ENCODE peak calls at places on chromosomes 12 and 14, in four cellular contexts. J is HCT116, O is K562, Z is HepG2. M is an unnamed sample.

GRCh38 chr14:57747036-57747435 is 118.9 kb downstream of the SLC35F4 start:
- DNase-seq in O (no peak), J (peak), Z (no peak), M (no peak)

GRCh38 chr14:105193916-105194782 is 13.0 kb upstream of the NUDT14 start:
- DNase-seq in J (no peak), Z (no peak), O (no peak), M (no peak)

GRCh38 chr14:68934034-68934433 is 45.1 kb downstream of the ACTN1 start:
- DNase-seq in J (no peak), O (no peak), Z (no peak), M (no peak)

GRCh38 chr12:120647375-120647755 is 6.9 kb downstream of the CABP1 start:
- DNase-seq in Z (no peak), O (no peak), J (no peak), M (no peak)

GRCh38 chr14:91330111-91330696 is 85.7 kb upstream of the GPR68 start:
- DNase-seq in O (no peak), Z (no peak), J (no peak), M (no peak)

GRCh38 chr14:99603471-99603933 is 505 bp downstream of the CCDC85C start:
- DNase-seq in Z (no peak), J (no peak), O (no peak), M (no peak)

GRCh38 chr12:9064201-9064814 is 51.4 kb downstream of the A2M start:
- DNase-seq in J (peak), Z (peak), O (no peak), M (no peak)

GRCh38 chr14:58082011-58082410 is 70.0 kb downstream of the ARMH4 start:
- DNase-seq in O (no peak), J (no peak), Z (no peak), M (no peak)

GRCh38 chr12:39920647-39921046 is 185.2 kb downstream of the SLC2A13 start:
- DNase-seq in J (no peak), Z (no peak), O (no peak), M (no peak)

GRCh38 chr12:89827592-89827991 is 119.0 kb upstream of the ATP2B1 start:
- DNase-seq in O (peak), Z (no peak), J (no peak), M (no peak)

GRCh38 chr12:1529862-1530591 is 64.4 kb downstream of the FBXL14 start:
- DNase-seq in Z (no peak), O (peak), J (no peak), M (no peak)

GRCh38 chr12:121371404-121371803 is 19.2 kb upstream of the ANAPC5 start:
- DNase-seq in J (no peak), O (no peak), Z (peak), M (no peak)

GRCh38 chr14:61575751-61576150 is 119.6 kb upstream of the HIF1A start:
- DNase-seq in Z (no peak), O (no peak), J (no peak), M (no peak)

GRCh38 chr12:79063258-79063657 is 198.7 kb downstream of the SYT1 start:
- DNase-seq in Z (no peak), J (no peak), O (no peak), M (no peak)

GRCh38 chr12:34379142-34379541 is 356.8 kb downstream of the ALG10 start:
- DNase-seq in O (no peak), Z (no peak), J (no peak), M (no peak)

GRCh38 chr12:71639341-71639760 is 24.3 kb downstream of the ZFC3H1 start:
- DNase-seq in Z (peak), O (no peak), J (no peak), M (no peak)

GRCh38 chr12:109710747-109711595 is 2.7 kb upstream of the FAM222A start:
- DNase-seq in Z (peak), O (no peak), J (no peak), M (peak)

GRCh38 chr14:99655521-99655920 is 10.6 kb downstream of the HHIPL1 start:
- DNase-seq in O (no peak), Z (no peak), J (no peak), M (no peak)

GRCh38 chr14:52369305-52369781 is 55.2 kb downstream of the PTGER2 start:
- DNase-seq in O (no peak), Z (no peak), J (no peak), M (no peak)

DNA sequence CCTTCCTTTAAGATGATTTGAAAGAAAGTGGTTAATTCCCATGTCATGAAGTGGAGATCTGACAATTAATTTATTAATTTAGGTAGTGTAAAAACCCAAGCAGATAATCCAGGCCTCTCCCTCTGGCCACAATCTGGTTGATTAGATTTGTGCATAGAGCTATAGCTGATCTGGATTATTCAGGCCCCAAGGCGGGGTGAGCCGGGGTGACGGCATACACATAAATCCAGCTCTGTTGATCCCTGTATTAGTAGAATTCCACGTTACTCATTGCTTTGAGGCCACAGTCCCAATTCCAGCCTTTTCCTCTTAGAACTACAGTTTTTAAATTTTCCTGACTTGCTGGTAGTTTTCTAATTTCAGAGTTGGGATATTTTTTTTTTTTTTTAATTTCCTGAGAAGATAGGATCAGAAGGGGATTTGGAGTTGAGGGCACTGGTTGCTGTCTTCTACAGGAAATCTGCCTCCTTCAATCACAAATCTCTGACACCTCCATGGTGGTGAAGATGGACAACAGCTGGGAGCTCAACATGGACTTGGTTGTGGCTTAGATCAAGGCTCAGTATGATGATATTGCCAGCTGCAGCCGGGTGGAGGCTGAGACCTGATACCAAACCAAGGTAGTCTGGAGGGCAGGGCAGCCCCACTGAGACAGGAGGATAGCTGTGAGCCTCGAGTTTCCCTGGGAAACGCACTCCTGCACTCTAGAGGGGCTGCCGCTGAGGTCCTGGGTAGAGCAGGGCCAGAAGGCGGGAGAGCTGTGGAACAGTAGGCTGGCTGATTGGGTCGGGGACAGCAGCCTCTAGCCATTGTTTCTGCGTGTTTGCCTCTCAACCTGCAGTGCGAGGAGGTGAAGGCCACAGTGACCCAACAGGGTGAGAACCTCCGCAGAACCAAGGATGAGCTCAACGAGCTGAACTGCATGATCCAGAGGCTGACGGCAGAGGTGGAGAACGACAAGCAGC is 19.5 kb downstream of the KRT85 start:
- DNase-seq in Z (no peak), O (no peak), J (no peak), M (no peak)
- TF ChIP-seq TCF7L2 in Z (no peak), O (no peak), J (no peak), M (no peak)

DNA sequence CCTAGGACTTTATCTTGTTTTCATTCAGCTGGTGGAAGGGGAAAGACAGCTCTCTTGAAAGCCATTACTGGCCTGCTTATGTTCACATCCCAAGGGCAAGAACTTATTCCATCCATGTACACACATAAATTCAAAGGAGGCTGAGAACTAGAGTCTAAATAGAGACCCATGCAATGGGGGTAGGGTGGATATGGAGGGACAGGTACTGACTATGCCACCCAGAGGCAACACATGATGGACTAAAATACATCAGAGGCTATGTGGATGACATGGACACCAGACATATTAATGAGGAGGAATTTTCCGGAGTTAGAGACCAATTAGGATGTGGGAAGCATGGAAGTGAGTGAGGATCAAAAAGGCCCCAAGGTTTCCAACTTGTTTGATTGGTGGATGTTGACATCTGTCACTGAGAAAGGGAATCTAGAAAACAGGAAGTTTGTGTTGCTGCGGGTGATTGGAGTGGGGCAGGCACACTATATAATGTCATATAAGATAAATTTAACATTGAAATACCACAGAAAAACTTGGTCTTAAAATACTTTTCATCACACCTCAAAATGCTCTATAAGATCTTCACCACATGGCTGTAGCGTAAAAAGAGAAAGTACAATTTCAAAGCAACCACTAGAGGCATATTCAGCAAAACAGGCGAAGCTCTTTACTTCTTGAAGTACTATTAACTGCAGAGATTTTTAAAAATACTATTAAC is 130.4 kb downstream of the GRIP1 start:
- DNase-seq in Z (no peak), J (no peak), O (no peak), M (no peak)
- TF ChIP-seq TCF7L2 in Z (no peak), J (no peak), O (no peak), M (no peak)

GRCh38 chr12:54697836-54698235 is 49.7 kb upstream of the DCD start:
- DNase-seq in Z (no peak), O (no peak), J (no peak), M (no peak)

GRCh38 chr12:54704187-54704586 is 56.0 kb upstream of the DCD start:
- DNase-seq in Z (no peak), J (no peak), O (no peak), M (no peak)

GRCh38 chr12:54700301-54700700 is 52.1 kb upstream of the DCD start:
- DNase-seq in J (no peak), O (no peak), Z (no peak), M (no peak)

DNA sequence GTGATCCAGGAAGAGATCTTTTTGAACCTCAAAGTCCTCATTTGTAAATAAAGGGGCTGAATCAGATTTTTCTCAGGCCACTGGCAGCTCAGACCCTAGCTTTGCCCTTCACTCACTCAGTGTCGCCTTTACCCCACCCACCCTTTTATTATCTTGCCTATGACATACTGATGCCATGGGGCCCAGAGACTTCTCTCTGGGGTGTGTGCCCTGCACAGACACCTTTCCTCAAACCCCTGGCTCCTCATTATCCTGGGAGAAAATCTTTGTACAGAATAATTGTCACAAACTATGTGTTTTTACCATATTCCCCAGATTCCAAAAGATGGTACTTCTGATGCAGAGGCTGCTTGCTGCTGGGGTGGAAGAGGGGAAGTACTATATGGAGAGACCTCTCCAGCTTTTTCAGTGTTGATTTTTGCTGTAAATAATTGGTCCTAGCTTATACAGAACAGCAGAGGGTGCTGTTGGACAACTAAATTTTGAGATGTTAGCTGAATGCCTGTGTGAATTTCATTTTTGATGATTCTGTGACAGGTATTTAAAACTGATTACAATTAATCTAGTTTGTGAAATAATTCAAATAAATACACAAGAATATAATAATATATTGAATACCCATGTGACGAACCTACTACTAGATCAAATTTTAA is 53.9 kb upstream of the DCD start:
- DNase-seq in Z (peak), J (peak), O (peak), M (no peak)
- TF ChIP-seq TCF7L2 in Z (no peak), J (no peak), O (no peak), M (no peak)

GRCh38 chr12:104303538-104304151 is at the start of gene EID3:
- DNase-seq in J (no peak), Z (no peak), O (peak), M (no peak)
- TF ChIP-seq TCF7L2 in J (no peak), Z (no peak), O (no peak), M (peak)

GRCh38 chr12:51051787-51052186 is 3.7 kb downstream of the LETMD1 start:
- DNase-seq in O (no peak), Z (no peak), J (no peak), M (no peak)
- TF ChIP-seq TCF7L2 in O (no peak), Z (no peak), J (no peak), M (no peak)

GRCh38 chr14:75030147-75030546 is 21.1 kb downstream of the MLH3 start:
- DNase-seq in Z (no peak), J (no peak), O (no peak), M (no peak)
- TF ChIP-seq TCF7L2 in Z (no peak), J (no peak), O (no peak), M (no peak)

GRCh38 chr14:104134061-104134965 is 4.1 kb upstream of the KIF26A start:
- DNase-seq in Z (no peak), O (no peak), J (no peak), M (no peak)
- TF ChIP-seq TCF7L2 in Z (no peak), O (no peak), J (no peak), M (no peak)

GRCh38 chr12:53253298-53253697 is 14.8 kb upstream of the ESPL1 start:
- DNase-seq in J (no peak), O (no peak), Z (no peak), M (no peak)

GRCh38 chr12:53254816-53255545 is 13.1 kb upstream of the ESPL1 start:
- DNase-seq in O (no peak), J (no peak), Z (no peak), M (no peak)

GRCh38 chr12:53251477-53252348 is 16.4 kb upstream of the ESPL1 start:
- DNase-seq in Z (peak), O (peak), J (peak), M (peak)

GRCh38 chr12:53255993-53256392 is 12.1 kb upstream of the ESPL1 start:
- DNase-seq in Z (no peak), O (no peak), J (no peak), M (no peak)

GRCh38 chr12:53252349-53252916 is 15.7 kb upstream of the ESPL1 start:
- DNase-seq in Z (no peak), O (peak), J (no peak), M (no peak)
- TF ChIP-seq TCF7L2 in Z (no peak), O (no peak), J (no peak), M (no peak)

GRCh38 chr12:42255221-42255874 is 17.3 kb upstream of the YAF2 start:
- DNase-seq in J (no peak), Z (peak), O (no peak), M (no peak)
- TF ChIP-seq TCF7L2 in J (no peak), Z (no peak), O (no peak), M (no peak)

M was measured in Panc1.